ENCODE peak calls at places on chromosomes 12 and 14, in ten cellular contexts. P is CD8-positive, alpha-beta memory T cell; K is OCI-LY7; Z is CD4-positive, alpha-beta memory T cell; I is RWPE2; D is HCT116; N is fibroblast of mammary gland; B is AG04450; G is cardiac muscle cell; O is tibial artery. H is an unnamed sample.

GRCh38 chr12:16076970-16077527 is 165.9 kb downstream of the DERA start:
- DNase-seq in D (no peak), P (no peak), G (no peak), B (no peak), I (no peak), O (no peak), K (no peak), Z (no peak), N (no peak), H (no peak)

GRCh38 chr12:131864469-131864868 is 30.0 kb upstream of the ULK1 start:
- DNase-seq in N (no peak), K (no peak), G (no peak), Z (no peak), B (no peak), O (no peak), D (no peak), I (no peak), P (no peak), H (no peak)

GRCh38 chr14:63644741-63645140 is 3.1 kb upstream of the WDR89 start:
- DNase-seq in D (no peak), Z (no peak), B (no peak), K (no peak), P (no peak), O (no peak), N (no peak), G (no peak), I (no peak), H (no peak)

GRCh38 chr14:100724061-100724460 is 2.6 kb upstream of the DLK1 start:
- DNase-seq in Z (no peak), P (no peak), I (no peak), B (no peak), G (no peak), O (no peak), D (no peak), K (no peak), N (no peak), H (no peak)

GRCh38 chr12:77113971-77114370 is 48.6 kb upstream of the E2F7 start:
- DNase-seq in Z (no peak), N (peak), B (no peak), I (no peak), G (no peak), K (no peak), O (no peak), P (no peak), D (no peak), H (no peak)

GRCh38 chr12:66154776-66155175 is 15.0 kb downstream of the TMBIM4 start:
- DNase-seq in Z (no peak), B (no peak), I (no peak), N (peak), O (no peak), P (no peak), K (no peak), D (no peak), G (no peak), H (no peak)

GRCh38 chr14:99803803-99804202 is 10.6 kb downstream of the EML1 start:
- DNase-seq in I (peak), D (no peak), N (no peak), B (no peak), G (no peak), K (no peak), P (no peak), Z (no peak), O (no peak), H (no peak)

GRCh38 chr12:11433664-11434063 is 38.3 kb upstream of the PRB2 start:
- DNase-seq in P (no peak), K (no peak), B (no peak), O (no peak), N (no peak), Z (no peak), G (no peak), I (no peak), D (no peak), H (no peak)

GRCh38 chr12:106248177-106248848 is 493 bp upstream of the CKAP4 start:
- DNase-seq in N (peak), G (peak), Z (no peak), O (peak), D (no peak), K (peak), I (peak), P (peak), B (no peak), H (peak)

GRCh38 chr12:65681226-65681625 is 143.1 kb upstream of the HMGA2 start:
- DNase-seq in D (no peak), N (no peak), K (no peak), Z (no peak), G (no peak), O (no peak), I (no peak), B (no peak), P (no peak), H (no peak)

GRCh38 chr14:70415788-70416187 is 1.1 kb downstream of the SYNJ2BP start:
- DNase-seq in G (no peak), D (no peak), Z (no peak), P (no peak), N (no peak), K (no peak), O (no peak), I (no peak), B (no peak), H (no peak)

GRCh38 chr12:50488801-50489200 is 16.0 kb upstream of the DIP2B start:
- DNase-seq in K (no peak), B (no peak), G (no peak), I (no peak), N (no peak), D (no peak), O (no peak), Z (no peak), P (no peak), H (no peak)

GRCh38 chr12:57899010-57899662 is 42.2 kb upstream of the ATP23 start:
- DNase-seq in P (peak), K (peak), D (no peak), Z (peak), N (peak), G (no peak), B (peak), O (peak), I (no peak), H (peak)

GRCh38 chr12:57898308-57898970 is 42.9 kb upstream of the ATP23 start:
- DNase-seq in D (no peak), G (no peak), P (no peak), I (no peak), N (no peak), O (no peak), K (peak), B (no peak), Z (peak), H (no peak)

GRCh38 chr12:57896437-57897201 is 44.7 kb upstream of the ATP23 start:
- DNase-seq in I (no peak), Z (no peak), D (no peak), P (no peak), K (no peak), O (peak), N (peak), G (peak), B (peak), H (peak)

GRCh38 chr12:57896139-57896436 is 45.3 kb upstream of the ATP23 start:
- DNase-seq in K (peak), G (peak), P (no peak), Z (no peak), O (no peak), I (no peak), N (no peak), B (no peak), D (no peak), H (no peak)

GRCh38 chr12:57897296-57897974 is 43.9 kb upstream of the ATP23 start:
- DNase-seq in N (no peak), P (no peak), D (no peak), O (no peak), K (no peak), G (no peak), Z (no peak), I (no peak), B (no peak), H (no peak)
- H3K4me3 ChIP-seq in N (no peak), P (peak), D (no peak), O (peak), K (peak), G (peak), Z (peak), I (no peak), B (peak), H (peak)

GRCh38 chr12:110743571-110744093 is 941 bp upstream of the PPP1CC start:
- DNase-seq in G (no peak), I (no peak), D (no peak), Z (no peak), P (no peak), O (peak), B (no peak), K (no peak), N (peak), H (peak)
- H3K4me3 ChIP-seq in G (peak), I (peak), D (peak), Z (peak), P (peak), O (peak), B (peak), K (peak), N (peak), H (peak)

GRCh38 chr14:64973026-64973442 is 898 bp upstream of the RAB15 start:
- DNase-seq in D (no peak), G (no peak), Z (no peak), O (peak), B (no peak), I (no peak), P (no peak), N (no peak), K (no peak), H (no peak)

GRCh38 chr14:64974563-64974962 is 2.4 kb upstream of the RAB15 start:
- DNase-seq in O (peak), I (no peak), D (no peak), Z (no peak), G (no peak), P (no peak), N (no peak), B (no peak), K (no peak), H (no peak)

GRCh38 chr14:64971452-64971889 is 665 bp downstream of the RAB15 start:
- DNase-seq in B (no peak), I (no peak), N (no peak), D (no peak), Z (no peak), P (no peak), G (peak), K (no peak), O (no peak), H (no peak)

GRCh38 chr14:64971890-64972785 is at the start of gene RAB15:
- DNase-seq in P (peak), Z (peak), I (no peak), O (peak), K (peak), G (peak), B (no peak), N (peak), D (no peak), H (peak)

DNA sequence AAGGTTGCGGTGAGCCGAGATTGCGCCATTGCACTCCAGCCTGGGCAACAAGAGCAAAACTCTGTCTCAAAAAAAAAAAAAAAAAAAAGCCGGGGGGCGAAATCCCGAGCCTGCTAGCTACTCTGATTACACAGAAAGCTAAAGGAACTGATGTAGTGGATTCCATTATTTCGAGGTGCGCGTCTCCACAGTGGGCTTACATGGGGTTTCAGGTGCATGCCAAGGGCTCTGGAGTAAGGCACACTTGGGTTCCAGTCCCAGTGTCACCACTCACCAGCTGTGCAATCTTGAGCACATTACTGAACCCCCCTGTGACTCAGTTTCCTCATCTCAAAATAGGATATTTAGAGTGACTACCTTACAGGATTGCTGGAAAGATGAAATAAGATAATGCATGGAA is 1.7 kb upstream of the RAB15 start:
- DNase-seq in P (no peak), K (no peak), Z (no peak), D (no peak), G (no peak), B (no peak), I (no peak), N (no peak), O (peak), H (no peak)
- H3K4me3 ChIP-seq in P (no peak), K (no peak), Z (no peak), D (no peak), G (no peak), B (no peak), I (no peak), N (no peak), O (no peak), H (no peak)

GRCh38 chr12:103569278-103569677 is 17.8 kb upstream of the STAB2 start:
- DNase-seq in B (no peak), P (no peak), O (no peak), D (no peak), I (no peak), Z (no peak), N (no peak), K (no peak), G (no peak), H (no peak)

GRCh38 chr12:103572312-103572711 is 14.8 kb upstream of the STAB2 start:
- DNase-seq in K (no peak), Z (no peak), I (no peak), D (no peak), N (no peak), O (no peak), B (no peak), G (no peak), P (no peak), H (no peak)

GRCh38 chr12:103566398-103566797 is 20.7 kb upstream of the STAB2 start:
- DNase-seq in K (no peak), P (no peak), G (no peak), D (no peak), Z (no peak), O (no peak), B (no peak), N (no peak), I (no peak), H (no peak)

GRCh38 chr12:103571286-103571685 is 15.8 kb upstream of the STAB2 start:
- DNase-seq in B (no peak), G (peak), O (no peak), P (no peak), K (no peak), D (peak), Z (no peak), N (no peak), I (no peak), H (no peak)
- H3K4me3 ChIP-seq in B (no peak), G (no peak), O (no peak), P (no peak), K (no peak), D (peak), Z (no peak), N (no peak), I (no peak), H (no peak)

DNA sequence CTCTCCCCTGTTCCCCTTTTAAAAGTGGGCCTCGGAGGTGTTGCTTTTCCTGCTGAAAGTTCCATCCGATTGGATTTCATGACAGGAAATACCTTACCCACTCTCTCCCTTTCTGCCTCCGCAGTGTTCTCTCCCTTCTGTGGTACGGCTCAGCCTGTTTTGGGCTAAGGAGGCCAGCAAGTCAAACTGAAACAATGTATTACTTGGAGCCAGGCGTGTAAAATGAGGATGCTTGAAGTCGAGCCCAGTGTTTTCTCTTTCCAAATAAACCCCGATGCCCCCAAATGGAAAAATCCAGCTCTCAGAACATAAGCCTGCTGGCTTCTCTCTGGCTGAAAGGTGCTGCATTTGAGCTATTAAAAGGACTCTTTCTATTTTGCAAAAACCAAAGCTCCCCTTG is 124.7 kb downstream of the ZNF664 start:
- DNase-seq in I (no peak), P (no peak), G (no peak), Z (no peak), N (no peak), B (no peak), O (no peak), K (no peak), D (no peak), H (no peak)
- H3K4me3 ChIP-seq in I (no peak), P (no peak), G (no peak), Z (no peak), N (no peak), B (no peak), O (no peak), K (no peak), D (no peak), H (no peak)

DNA sequence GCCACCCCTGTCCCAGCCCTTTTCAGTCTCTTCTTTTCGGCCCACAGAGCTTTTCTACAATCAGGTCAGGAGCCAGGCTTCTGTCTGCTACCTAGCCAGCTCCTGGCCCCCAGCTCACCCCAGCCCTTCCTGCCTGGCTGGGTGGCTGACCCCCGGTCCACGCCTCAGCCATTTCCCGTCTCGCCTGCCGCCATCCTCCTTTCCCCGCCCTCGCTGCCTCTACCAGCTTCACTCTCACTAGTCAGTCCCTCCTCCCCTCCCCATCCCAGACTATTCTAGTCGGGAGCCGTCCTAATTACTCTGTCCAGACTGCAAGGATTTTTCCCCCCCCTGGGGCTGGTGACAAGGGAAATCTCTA is 876 bp downstream of the DHH start:
- DNase-seq in G (peak), I (no peak), D (no peak), O (no peak), N (no peak), Z (no peak), B (no peak), K (no peak), P (no peak), H (no peak)
- H3K4me3 ChIP-seq in G (peak), I (no peak), D (no peak), O (no peak), N (no peak), Z (no peak), B (no peak), K (no peak), P (no peak), H (no peak)